ENCODE peak calls at places on chromosomes 4 and X, in ten cellular contexts. J, R, K, X, I, L, S, A, T and H are unnamed samples.

GRCh38 chr4:72076562-72076961 is 44.8 kb downstream of the NPFFR2 start:
- DNase-seq in J (peak; percentile 81), I (no peak), R (no peak), K (no peak), S (no peak), L (no peak), A (no peak), X (no peak), T (no peak), H (peak; percentile 86)

GRCh38 chr4:161189286-161190134 is 974.3 kb downstream of the FSTL5 start:
- DNase-seq in L (no peak), J (peak; percentile 55), T (no peak), K (no peak), R (no peak), X (no peak), S (no peak), I (no peak), A (no peak), H (peak; percentile 73)

GRCh38 chr4:88481557-88481956 is 24.6 kb downstream of the HERC5 start:
- DNase-seq in L (no peak), T (no peak), A (no peak), S (no peak), R (no peak), I (no peak), J (no peak), X (no peak), K (no peak), H (peak; percentile 3)

GRCh38 chr4:7662507-7662846 is 227.7 kb upstream of the PSAPL1 start:
- DNase-seq in A (no peak), R (no peak), J (no peak), L (no peak), X (no peak), S (no peak), I (no peak), K (no peak), T (no peak), H (no peak)

GRCh38 chr4:54428940-54429339 is 199.8 kb downstream of the PDGFRA start:
- DNase-seq in J (no peak), K (no peak), R (no peak), I (no peak), A (no peak), X (no peak), L (no peak), T (no peak), S (no peak), H (no peak)

GRCh38 chr4:145234086-145234694 is 53.8 kb upstream of the OTUD4 start:
- DNase-seq in T (peak; percentile 30), R (no peak), S (peak; percentile 27), L (no peak), J (peak; percentile 69), K (peak; percentile 47), X (peak; percentile 47), A (no peak), I (peak; percentile 41), H (peak; percentile 71)

GRCh38 chr4:165740911-165741310 is 132.1 kb upstream of the TLL1 start:
- DNase-seq in L (no peak), X (no peak), J (no peak), R (no peak), I (no peak), K (no peak), A (no peak), T (no peak), S (no peak), H (no peak)

GRCh38 chr4:158945529-158946108 is 157.3 kb upstream of the RAPGEF2 start:
- DNase-seq in T (no peak), R (no peak), K (no peak), S (no peak), X (no peak), I (peak; percentile 5), L (no peak), A (no peak), J (no peak), H (no peak)

GRCh38 chr4:159227984-159228383 is 125.1 kb downstream of the RAPGEF2 start:
- DNase-seq in A (no peak), I (no peak), L (peak; percentile 42), X (no peak), T (peak; percentile 86), R (peak; percentile 89), S (no peak), J (peak; percentile 83), K (peak; percentile 2), H (peak; percentile 94)

GRCh38 chr4:163200950-163201349 is 34.3 kb upstream of the NAF1 start:
- DNase-seq in I (no peak), X (no peak), J (no peak), S (no peak), L (no peak), T (no peak), K (no peak), R (no peak), A (no peak), H (no peak)

GRCh38 chr4:153205028-153205648 is 895 bp downstream of the TRIM2 start:
- DNase-seq in X (no peak), S (no peak), K (no peak), T (no peak), R (no peak), A (no peak), L (no peak), I (peak; percentile 6), J (no peak), H (peak; percentile 44)

GRCh38 chr4:168019921-168020320 is 72.4 kb upstream of the ANXA10 start:
- DNase-seq in J (no peak), A (no peak), R (no peak), T (no peak), L (no peak), S (no peak), I (no peak), K (no peak), X (no peak), H (no peak)

GRCh38 chrX:100695302-100695701 is 36.6 kb downstream of the SYTL4 start:
- DNase-seq in K (peak; percentile 11), X (peak; percentile 81), I (no peak), S (no peak), J (no peak), R (no peak), T (no peak), L (no peak), A (no peak), H (no peak)

GRCh38 chrX:15447985-15448639 is 45.0 kb downstream of the PIR start:
- DNase-seq in T (peak; percentile 37), R (no peak), J (peak; percentile 31), I (no peak), X (no peak), L (no peak), K (no peak), S (no peak), A (no peak), H (peak; percentile 70)

GRCh38 chrX:153592966-153593688 is 5.8 kb downstream of the CCNQ start:
- DNase-seq in I (no peak), A (no peak), R (peak; percentile 72), X (no peak), T (no peak), J (no peak), K (no peak), L (no peak), S (no peak), H (no peak)